ENCODE peak calls at places on chromosomes 13 and 19, in five cellular contexts. Q, N, P, F and K are unnamed samples.

GRCh38 chr19:42540071-42540553 is 11.8 kb upstream of the CEACAM1 start:
- DNase-seq in P (no peak), N (no peak), F (peak), Q (no peak), K (no peak)

GRCh38 chr19:4067396-4068057 is 828 bp upstream of the ZBTB7A start:
- DNase-seq in N (no peak), F (no peak), Q (no peak), P (no peak), K (no peak)

GRCh38 chr13:49746111-49746510 is 46.4 kb downstream of the KPNA3 start:
- DNase-seq in F (no peak), N (no peak), P (no peak), Q (no peak), K (no peak)

GRCh38 chr13:23858586-23858985 is 30.6 kb downstream of the MIPEP start:
- DNase-seq in N (no peak), Q (no peak), P (no peak), F (no peak), K (no peak)

GRCh38 chr13:27406178-27406939 is 18.1 kb upstream of the GTF3A start:
- DNase-seq in Q (peak), P (peak), N (peak), F (peak), K (no peak)

GRCh38 chr13:100349594-100349993 is 239.0 kb downstream of the GGACT start:
- DNase-seq in F (no peak), N (no peak), P (no peak), Q (no peak), K (no peak)

GRCh38 chr19:2962018-2962670 is 15.2 kb upstream of the TLE6 start:
- DNase-seq in F (peak), P (peak), N (peak), Q (no peak), K (no peak)

GRCh38 chr13:43309301-43309700 is 285.9 kb downstream of the DNAJC15 start:
- DNase-seq in N (no peak), F (no peak), Q (no peak), P (no peak), K (no peak)

GRCh38 chr13:25821761-25822160 is 230.1 kb downstream of the SHISA2 start:
- DNase-seq in N (no peak), Q (no peak), F (no peak), P (no peak), K (no peak)

GRCh38 chr19:39237200-39238184 is 7.3 kb downstream of the IFNL3 start:
- DNase-seq in Q (peak), F (no peak), N (no peak), P (peak), K (no peak)

GRCh38 chr19:861756-862528 is 2.5 kb downstream of the CFD start:
- DNase-seq in N (no peak), P (peak), F (no peak), Q (peak), K (no peak)

GRCh38 chr19:45423589-45424190 is at the start of gene ERCC1:
- DNase-seq in P (peak), Q (peak), F (peak), N (peak), K (peak)

GRCh38 chr13:36706755-36707154 is 32.9 kb downstream of the SERTM1 start:
- DNase-seq in Q (no peak), P (no peak), F (no peak), N (peak), K (no peak)

GRCh38 chr13:27617801-27618411 is 2.4 kb downstream of the LNX2 start:
- DNase-seq in P (no peak), Q (no peak), F (no peak), N (no peak), K (no peak)

GRCh38 chr19:2984196-2984490 is 6.8 kb downstream of the TLE6 start:
- DNase-seq in Q (no peak), F (no peak), P (no peak), N (no peak), K (no peak)